ENCODE peak calls at places on chromosomes 6 and 20, in ten cellular contexts. H is skeletal muscle cell; L is adipocyte; Z is non-pigmented ciliary epithelial cell; K is fibroblast of gingiva; N is fibroblast of pulmonary artery; X is AG04450; F is NCI-H1694 treated with DMSO at 0.1 percent for 48 hours; G is neuronal stem cell; Y is activated CD8-positive, alpha-beta T cell treated with anti-CD3 and anti-CD28 coated beads, Interleukin-2, amount 10 ng/mL, durations not matched to agents 7 days and 5 days. T is an unnamed sample.

GRCh38 chr6:131173680-131174079 is 38.4 kb downstream of the AKAP7 start:
- DNase-seq in N (peak), G (no peak), F (no peak), H (no peak), Z (no peak), K (peak), Y (no peak), L (peak), X (no peak), T (peak)

GRCh38 chr6:14310955-14311354 is 193.4 kb downstream of the CD83 start:
- DNase-seq in L (no peak), K (no peak), Y (no peak), F (no peak), G (no peak), H (no peak), Z (no peak), N (peak), X (no peak), T (no peak)

GRCh38 chr6:111301914-111302313 is 181.1 kb downstream of the REV3L start:
- DNase-seq in L (no peak), F (no peak), Y (no peak), G (no peak), Z (no peak), X (no peak), H (no peak), N (no peak), K (no peak), T (no peak)

GRCh38 chr20:63553933-63554290 is at the start of gene FNDC11:
- DNase-seq in G (peak), K (no peak), Z (no peak), Y (peak), N (peak), L (peak), F (no peak), H (no peak), X (no peak), T (peak)

GRCh38 chr6:149317656-149318571 is at the start of gene TAB2:
- DNase-seq in F (no peak), Z (no peak), Y (peak), X (no peak), L (peak), H (no peak), K (peak), G (peak), N (no peak), T (no peak)

GRCh38 chr20:39849664-39850063 is 839.4 kb downstream of the MAFB start:
- DNase-seq in H (peak), N (peak), X (peak), L (peak), K (peak), Y (no peak), Z (peak), F (peak), G (no peak), T (peak)

GRCh38 chr6:116384727-116385461 is 14.1 kb downstream of the DSE start:
- DNase-seq in G (no peak), K (no peak), H (no peak), Z (no peak), X (no peak), F (no peak), L (no peak), N (no peak), Y (no peak), T (no peak)

GRCh38 chr6:139017227-139017626 is 11.3 kb upstream of the ABRACL start:
- DNase-seq in K (no peak), X (no peak), N (no peak), Z (no peak), G (no peak), F (no peak), H (no peak), L (no peak), Y (no peak), T (no peak)

GRCh38 chr6:33827546-33828451 is 24.0 kb upstream of the MLN start:
- DNase-seq in K (no peak), X (no peak), L (no peak), Y (no peak), Z (no peak), F (no peak), G (no peak), H (no peak), N (no peak), T (peak)

GRCh38 chr6:41278699-41279405 is 7.6 kb downstream of the TREM1 start:
- DNase-seq in X (no peak), Y (peak), N (peak), G (peak), Z (no peak), L (no peak), F (no peak), K (no peak), H (peak), T (peak)

GRCh38 chr6:130670142-130670541 is 157.1 kb upstream of the SMLR1 start:
- DNase-seq in X (no peak), H (no peak), Y (no peak), K (no peak), G (no peak), F (no peak), L (no peak), N (no peak), Z (no peak), T (no peak)

GRCh38 chr6:45411959-45412358 is 34.2 kb upstream of the SUPT3H start:
- DNase-seq in X (no peak), Z (no peak), K (no peak), N (no peak), F (no peak), L (peak), G (no peak), H (no peak), Y (no peak), T (no peak)

GRCh38 chr20:51966296-51966971 is 164.1 kb upstream of the SALL4 start:
- DNase-seq in X (no peak), G (peak), H (no peak), Z (peak), K (peak), L (peak), Y (peak), F (no peak), N (peak), T (peak)

GRCh38 chr6:134123666-134124208 is 71.3 kb upstream of the SLC2A12 start:
- DNase-seq in Y (peak), X (peak), H (peak), N (peak), Z (peak), F (peak), L (peak), G (peak), K (peak), T (peak)

GRCh38 chr6:33869826-33870423 is 66.1 kb upstream of the MLN start:
- DNase-seq in Y (no peak), G (peak), Z (no peak), L (no peak), K (no peak), X (no peak), H (no peak), F (no peak), N (no peak), T (no peak)

GRCh38 chr6:138182939-138183791 is 21.4 kb downstream of the ARFGEF3 start:
- DNase-seq in F (peak), Z (no peak), L (no peak), N (no peak), H (no peak), X (no peak), Y (no peak), G (no peak), K (no peak), T (no peak)

T was measured in AG10803.